ENCODE peak calls at places on chromosome X, in nine cellular contexts. M, K, O, L, Z, S, H, Y and W are unnamed samples.

GRCh38 chrX:105120460-105120859 is 100.0 kb downstream of the TEX13A start:
- DNase-seq in M (no peak), K (no peak), O (no peak), L (no peak), Z (no peak), S (no peak), H (no peak), Y (no peak), W (no peak)

GRCh38 chrX:143632625-143633387 is 3.1 kb downstream of the SLITRK4 start:
- DNase-seq in M (no peak), K (no peak), O (no peak), L (no peak), Z (no peak), S (no peak), H (no peak), Y (no peak), W (peak)

GRCh38 chrX:31213941-31214340 is 142.1 kb upstream of the FTHL17 start:
- DNase-seq in M (no peak), K (no peak), O (no peak), L (peak), Z (peak), S (no peak), H (no peak), Y (no peak), W (no peak)

GRCh38 chrX:9163153-9163790 is 129.3 kb upstream of the FAM9B start:
- DNase-seq in M (no peak), K (no peak), O (no peak), L (no peak), Z (no peak), S (no peak), H (no peak), Y (no peak), W (no peak)

GRCh38 chrX:150683536-150684146 is 9.6 kb upstream of the MTMR1 start:
- DNase-seq in M (no peak), K (no peak), O (no peak), L (peak), Z (peak), S (no peak), H (no peak), Y (no peak), W (no peak)

GRCh38 chrX:154735695-154736393 is 15.0 kb downstream of the GAB3 start:
- DNase-seq in M (no peak), K (no peak), O (peak), L (peak), Z (no peak), S (peak), H (peak), Y (peak), W (no peak)

GRCh38 chrX:42837747-42838146 is 59.8 kb upstream of the PPP1R2C start:
- DNase-seq in M (no peak), K (no peak), O (no peak), L (no peak), Z (no peak), S (no peak), H (no peak), Y (no peak), W (no peak)

GRCh38 chrX:129931411-129932136 is 25.6 kb downstream of the UTP14A start:
- DNase-seq in M (peak), K (peak), O (peak), L (peak), Z (peak), S (peak), H (peak), Y (peak), W (peak)

GRCh38 chrX:105209406-105209805 is 11.1 kb downstream of the TEX13A start:
- DNase-seq in M (no peak), K (no peak), O (no peak), L (no peak), Z (no peak), S (no peak), H (no peak), Y (no peak), W (no peak)

GRCh38 chrX:33204889-33205288 is 6.5 kb downstream of the DMD start:
- DNase-seq in M (no peak), K (no peak), O (no peak), L (no peak), Z (no peak), S (peak), H (no peak), Y (no peak), W (no peak)

GRCh38 chrX:111375747-111376146 is 36.2 kb downstream of the DCX start:
- DNase-seq in M (no peak), K (no peak), O (no peak), L (peak), Z (peak), S (no peak), H (no peak), Y (no peak), W (no peak)

GRCh38 chrX:119181491-119181890 is 53.9 kb upstream of the KIAA1210 start:
- DNase-seq in M (no peak), K (no peak), O (no peak), L (peak), Z (peak), S (no peak), H (no peak), Y (no peak), W (no peak)

GRCh38 chrX:11998944-11999343 is 139.3 kb upstream of the FRMPD4 start:
- DNase-seq in M (no peak), K (no peak), O (no peak), L (no peak), Z (no peak), S (no peak), H (no peak), Y (no peak), W (no peak)

DNA sequence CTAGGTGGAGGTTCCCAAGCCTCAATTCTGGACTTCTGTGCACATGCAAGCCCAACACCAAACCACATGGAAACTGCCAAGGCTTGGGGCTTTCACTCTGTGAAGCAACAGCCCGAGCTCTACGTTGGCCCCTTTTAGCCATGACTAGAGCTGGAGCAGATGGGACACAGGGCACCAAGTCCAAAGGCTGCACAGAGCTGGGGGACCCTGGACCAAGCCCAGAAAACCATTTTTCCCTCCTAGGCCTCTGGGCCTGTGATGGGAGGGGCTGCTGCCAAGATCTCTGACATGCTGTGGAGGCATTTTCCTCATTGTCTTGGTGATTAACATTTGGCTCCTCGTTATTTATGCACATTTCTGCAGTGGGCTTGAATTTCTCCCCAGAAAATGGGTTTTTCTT is 258.7 kb upstream of the ACTRT1 start:
- DNase-seq in M (no peak), K (no peak), O (no peak), L (no peak), Z (no peak), S (no peak), H (no peak), Y (no peak), W (no peak)
- TF ChIP-seq CTCF in M (no peak), K (no peak), O (no peak), L (no peak), Z (no peak), S (no peak), H (no peak), Y (no peak), W (no peak)

GRCh38 chrX:38282044-38282443 is 45.3 kb downstream of the RPGR start:
- DNase-seq in M (no peak), K (no peak), O (no peak), L (no peak), Z (peak), S (peak), H (no peak), Y (no peak), W (no peak)
- TF ChIP-seq CTCF in M (no peak), K (no peak), O (peak), L (no peak), Z (no peak), S (peak), H (peak), Y (peak), W (no peak)

DNA sequence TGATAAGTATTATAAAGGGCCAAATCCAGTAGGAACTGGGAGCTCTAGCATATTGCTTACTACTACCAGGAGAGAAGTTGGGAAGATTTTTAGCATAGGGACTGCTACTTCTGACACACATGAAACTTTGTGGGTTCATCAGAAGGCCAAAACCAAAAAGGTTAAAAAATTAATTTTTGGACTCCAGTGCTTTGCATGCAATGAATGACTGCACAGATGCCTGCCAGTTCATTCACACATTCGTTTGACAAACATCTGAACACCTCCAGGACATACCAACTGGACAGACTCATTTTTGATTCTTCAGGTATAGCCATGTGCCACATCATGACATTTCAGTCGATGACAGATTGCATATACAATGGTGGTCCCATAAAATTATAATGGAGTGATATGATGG is 79.8 kb downstream of the MID1IP1 start:
- DNase-seq in M (no peak), K (no peak), O (no peak), L (no peak), Z (no peak), S (no peak), H (no peak), Y (no peak), W (no peak)
- TF ChIP-seq CTCF in M (no peak), K (no peak), O (no peak), L (no peak), Z (no peak), S (no peak), H (no peak), Y (no peak), W (no peak)

GRCh38 chrX:110002300-110003166 is at the start of gene TMEM164:
- DNase-seq in M (peak), K (peak), O (peak), L (peak), Z (peak), S (peak), H (peak), Y (peak), W (peak)
- TF ChIP-seq CTCF in M (peak), K (peak), O (no peak), L (no peak), Z (no peak), S (peak), H (peak), Y (no peak), W (no peak)

DNA sequence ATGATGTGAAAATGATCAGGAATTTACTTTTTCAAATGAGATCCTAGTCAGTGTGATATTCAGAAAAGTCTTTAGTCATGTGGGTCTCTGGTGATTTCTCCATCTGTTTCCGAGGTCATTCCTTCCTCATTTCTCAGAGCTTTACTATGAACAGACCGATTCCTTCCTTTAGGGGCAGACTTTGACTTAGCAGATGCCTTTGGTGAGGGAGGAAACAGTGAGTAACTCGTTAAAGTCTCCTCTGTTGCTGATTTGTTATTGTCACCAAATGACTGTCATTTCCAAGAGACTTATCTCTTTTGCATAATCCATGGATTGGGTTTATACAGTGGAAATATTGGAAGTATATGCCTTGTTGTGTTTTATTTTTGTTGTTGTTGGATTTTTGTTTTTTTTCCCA is 76.2 kb upstream of the CD99 start:
- DNase-seq in M (no peak), K (no peak), O (peak), L (no peak), Z (no peak), S (no peak), H (no peak), Y (no peak), W (peak)
- TF ChIP-seq CTCF in M (peak), K (peak), O (peak), L (no peak), Z (no peak), S (peak), H (peak), Y (peak), W (peak)

GRCh38 chrX:153411255-153411987 is at the start of gene ZFP92:
- DNase-seq in M (no peak), K (peak), O (no peak), L (no peak), Z (no peak), S (peak), H (no peak), Y (peak), W (peak)

GRCh38 chrX:153413731-153414130 is 2.5 kb downstream of the ZFP92 start:
- DNase-seq in M (no peak), K (no peak), O (no peak), L (no peak), Z (no peak), S (no peak), H (no peak), Y (no peak), W (no peak)

GRCh38 chrX:153414838-153415552 is 3.7 kb downstream of the ZFP92 start:
- DNase-seq in M (no peak), K (no peak), O (no peak), L (no peak), Z (no peak), S (no peak), H (no peak), Y (peak), W (no peak)

GRCh38 chrX:153411988-153412574 is 809 bp downstream of the ZFP92 start:
- DNase-seq in M (no peak), K (no peak), O (no peak), L (no peak), Z (no peak), S (no peak), H (no peak), Y (no peak), W (no peak)

GRCh38 chrX:153412746-153413720 is 1.8 kb downstream of the ZFP92 start:
- DNase-seq in M (no peak), K (no peak), O (no peak), L (no peak), Z (no peak), S (no peak), H (no peak), Y (no peak), W (no peak)
- TF ChIP-seq CTCF in M (no peak), K (no peak), O (peak), L (no peak), Z (no peak), S (peak), H (no peak), Y (no peak), W (no peak)

GRCh38 chrX:72125331-72126047 is 6.2 kb downstream of the RTL5 start:
- DNase-seq in M (no peak), K (no peak), O (no peak), L (no peak), Z (no peak), S (no peak), H (no peak), Y (no peak), W (no peak)
- TF ChIP-seq CTCF in M (no peak), K (no peak), O (no peak), L (no peak), Z (no peak), S (no peak), H (no peak), Y (no peak), W (no peak)

DNA sequence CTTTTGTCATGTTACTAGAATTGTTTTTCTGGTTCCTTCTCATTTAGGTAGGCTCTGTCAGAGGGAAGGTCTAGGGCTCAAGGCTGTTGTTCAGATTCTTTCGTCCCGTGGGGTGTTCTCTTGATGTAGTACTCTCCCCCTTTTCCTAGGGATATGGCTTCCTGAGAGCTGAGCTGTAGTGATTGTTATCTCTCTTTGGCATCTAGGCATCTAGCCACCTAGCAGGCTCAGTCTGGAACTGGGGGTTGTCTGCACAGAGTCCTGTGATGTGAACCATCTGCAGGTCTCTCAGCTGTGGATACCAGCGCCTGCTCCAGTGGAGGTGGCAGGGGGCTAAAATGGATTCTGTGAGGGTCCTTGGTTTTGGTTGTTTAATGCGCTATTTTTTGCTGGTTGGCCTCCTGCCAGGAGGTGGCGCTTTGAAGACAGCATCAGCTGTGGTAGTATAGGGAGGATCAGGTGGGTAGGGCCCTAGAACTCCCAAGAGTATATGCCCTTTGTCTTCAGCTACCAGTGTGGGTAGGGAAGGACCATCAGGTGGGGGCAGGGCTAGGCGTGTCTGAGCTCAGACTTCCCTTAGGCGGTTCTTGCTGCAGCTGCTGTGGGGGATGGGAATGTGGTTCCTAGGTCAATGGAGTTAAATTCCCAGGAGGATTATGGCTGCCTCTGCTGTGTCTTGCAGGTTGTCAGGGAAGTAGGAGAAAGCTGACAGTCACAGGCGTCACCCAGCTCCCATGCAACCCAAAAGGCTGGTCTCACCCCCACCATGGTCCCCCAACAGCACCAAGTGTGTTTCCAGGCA is 78.0 kb upstream of the RAB40AL start:
- DNase-seq in M (no peak), K (no peak), O (peak), L (no peak), Z (no peak), S (no peak), H (no peak), Y (no peak), W (no peak)
- TF ChIP-seq CTCF in M (no peak), K (no peak), O (no peak), L (no peak), Z (no peak), S (no peak), H (no peak), Y (no peak), W (no peak)